ENCODE peak calls at places on chromosome 11, in five cellular contexts. K, W, E, O and X are unnamed samples.

GRCh38 chr11:67045314-67045713 is 11.3 kb upstream of the RHOD start:
- DNase-seq in O (peak; percentile 92), E (no peak), W (peak; percentile 95), K (no peak), X (no peak)

GRCh38 chr11:74257934-74258553 is 53.4 kb downstream of the P4HA3 start:
- DNase-seq in O (peak; percentile 49), E (no peak), W (peak; percentile 82), K (peak; percentile 88), X (no peak)

GRCh38 chr11:1825039-1825740 is 9.6 kb upstream of the SYT8 start:
- DNase-seq in K (no peak), O (no peak), E (no peak), W (no peak), X (peak; percentile 80)

GRCh38 chr11:1844221-1845094 is 5.7 kb downstream of the TNNI2 start:
- DNase-seq in E (no peak), W (no peak), K (no peak), O (no peak), X (peak; percentile 85)

GRCh38 chr11:19947521-19948114 is 212.7 kb downstream of the DBX1 start:
- DNase-seq in O (no peak), E (no peak), K (no peak), W (no peak), X (no peak)

GRCh38 chr11:124518900-124519541 is 24.4 kb downstream of the OR8B12 start:
- DNase-seq in O (no peak), K (no peak), E (no peak), W (peak; percentile 7), X (no peak)

GRCh38 chr11:18191376-18191775 is 18.7 kb downstream of the MRGPRX4 start:
- DNase-seq in E (no peak), W (peak; percentile 2), O (no peak), K (no peak), X (no peak)

GRCh38 chr11:68266936-68267880 is 4.6 kb downstream of the C11orf24 start:
- DNase-seq in K (no peak), W (peak; percentile 17), O (no peak), E (no peak), X (no peak)

GRCh38 chr11:69115586-69116560 is 39.9 kb upstream of the SMIM38 start:
- DNase-seq in W (no peak), O (peak; percentile 22), K (no peak), E (no peak), X (peak; percentile 95)

GRCh38 chr11:126949066-126949945 is 51.3 kb downstream of the KIRREL3 start:
- DNase-seq in E (no peak), O (peak; percentile 94), K (no peak), W (peak; percentile 93), X (no peak)

GRCh38 chr11:124872280-124872679 is 7.0 kb downstream of the ROBO3 start:
- DNase-seq in E (no peak), W (no peak), O (no peak), K (peak; percentile 51), X (no peak)

GRCh38 chr11:101723371-101723770 is 139.6 kb upstream of the TRPC6 start:
- DNase-seq in W (no peak), K (no peak), E (no peak), O (no peak), X (no peak)

GRCh38 chr11:65112226-65112550 is 516 bp downstream of the TM7SF2 start:
- DNase-seq in W (no peak), O (no peak), E (no peak), K (peak; percentile 68), X (no peak)

GRCh38 chr11:36408476-36409136 is 101.5 kb downstream of the TRAF6 start:
- DNase-seq in W (no peak), K (no peak), O (no peak), E (no peak), X (no peak)

GRCh38 chr11:96001037-96001436 is 77.1 kb upstream of the MTMR2 start:
- DNase-seq in E (no peak), O (peak; percentile 65), K (peak; percentile 94), W (peak; percentile 92), X (peak; percentile 86)

GRCh38 chr11:108872781-108873291 is 208.0 kb downstream of the DDX10 start:
- DNase-seq in K (no peak), E (no peak), W (peak; percentile 15), O (no peak), X (no peak)

GRCh38 chr11:30016588-30017363 is at the start of gene KCNA4:
- DNase-seq in E (no peak), O (no peak), K (no peak), W (no peak), X (peak; percentile 56)
- TF ChIP-seq CTCF in E (no peak), O (no peak), K (no peak), W (no peak), X (no peak)

DNA sequence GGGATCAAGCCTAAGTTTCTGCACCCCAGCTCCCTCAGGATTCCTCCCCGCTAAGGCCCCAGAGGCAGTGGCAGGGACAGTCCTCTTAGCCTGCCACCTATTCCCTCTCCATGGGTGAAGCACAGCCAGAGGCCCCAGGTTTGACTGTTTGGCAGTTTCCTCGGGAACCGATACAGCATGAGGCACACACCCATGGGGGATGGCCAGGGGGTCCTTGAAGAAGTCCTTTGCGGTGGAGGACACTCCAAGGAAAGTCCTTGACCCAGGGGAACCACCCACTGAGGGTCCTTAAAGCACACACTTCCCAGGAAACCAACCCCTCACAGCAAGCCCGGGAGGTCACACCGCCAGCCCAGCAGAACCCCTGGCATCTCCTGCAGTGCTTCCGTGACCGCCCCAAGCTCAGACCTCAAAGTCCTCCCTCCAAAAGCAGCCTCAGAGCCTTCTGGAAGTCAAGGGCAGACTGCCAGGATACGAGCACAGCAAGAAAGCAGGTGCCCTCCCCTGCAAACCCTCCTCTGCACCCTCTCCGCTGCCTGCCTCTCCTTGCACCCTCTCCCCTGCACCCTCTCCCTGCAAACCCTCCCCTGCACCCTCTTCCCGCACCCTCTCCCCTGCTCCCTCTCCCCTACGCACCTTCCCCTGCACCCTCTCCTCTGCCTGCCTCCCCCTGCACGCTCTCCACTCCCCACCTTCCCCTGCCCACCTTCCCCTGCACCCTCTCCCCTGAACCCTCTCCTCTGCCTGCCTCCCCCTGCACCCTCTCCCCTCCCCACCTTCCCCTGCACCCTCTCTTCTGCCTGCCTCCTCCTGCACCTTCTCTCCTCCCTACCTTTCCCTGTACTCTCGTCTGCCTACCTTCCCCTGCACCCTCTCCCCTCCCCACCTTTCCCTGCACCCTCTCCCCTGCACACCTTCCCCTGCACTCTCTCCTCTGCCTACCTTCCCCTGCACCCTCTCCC is 1.4 kb downstream of the SIGIRR start:
- DNase-seq in W (no peak), K (no peak), E (no peak), O (no peak), X (peak; percentile 59)
- H3K4me3 ChIP-seq in W (no peak overlapping the region), K (no peak overlapping the region), E (peak overlapping the region; percentile 29), O (no peak overlapping the region), X (no peak overlapping the region)

GRCh38 chr11:112694244-112694643 is 267.0 kb upstream of the NCAM1 start:
- DNase-seq in O (no peak), K (no peak), E (no peak), W (no peak), X (no peak)

GRCh38 chr11:112697371-112697770 is 263.8 kb upstream of the NCAM1 start:
- DNase-seq in W (no peak), O (no peak), K (no peak), E (no peak), X (no peak)

GRCh38 chr11:112694813-112695212 is 266.4 kb upstream of the NCAM1 start:
- DNase-seq in O (no peak), E (no peak), W (no peak), K (no peak), X (no peak)

GRCh38 chr11:112693781-112694180 is 267.4 kb upstream of the NCAM1 start:
- DNase-seq in K (no peak), O (no peak), E (no peak), W (no peak), X (no peak)

DNA sequence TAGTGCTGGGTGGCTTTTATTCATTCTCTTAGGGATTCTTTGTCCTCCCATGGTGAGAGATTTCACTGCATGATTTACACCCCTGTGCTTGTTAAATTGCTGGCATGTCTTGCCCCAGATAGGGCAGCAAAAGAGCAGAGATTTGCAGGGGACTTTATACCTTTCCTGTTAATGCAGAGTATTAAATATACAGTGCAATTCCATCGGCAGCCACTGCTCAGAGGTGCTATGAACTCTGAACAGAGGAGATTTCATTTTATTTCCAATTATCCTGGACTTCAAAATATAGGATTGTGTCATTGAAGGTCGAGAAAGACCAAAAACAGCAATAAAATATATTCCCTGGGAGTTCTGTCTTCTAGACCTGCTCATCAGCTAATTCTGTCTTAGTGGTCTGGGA is 263.4 kb upstream of the NCAM1 start:
- DNase-seq in W (no peak), K (no peak), O (no peak), E (no peak), X (no peak)
- TF ChIP-seq CTCF in W (no peak), K (no peak), O (no peak), E (peak; percentile 17), X (no peak)

DNA sequence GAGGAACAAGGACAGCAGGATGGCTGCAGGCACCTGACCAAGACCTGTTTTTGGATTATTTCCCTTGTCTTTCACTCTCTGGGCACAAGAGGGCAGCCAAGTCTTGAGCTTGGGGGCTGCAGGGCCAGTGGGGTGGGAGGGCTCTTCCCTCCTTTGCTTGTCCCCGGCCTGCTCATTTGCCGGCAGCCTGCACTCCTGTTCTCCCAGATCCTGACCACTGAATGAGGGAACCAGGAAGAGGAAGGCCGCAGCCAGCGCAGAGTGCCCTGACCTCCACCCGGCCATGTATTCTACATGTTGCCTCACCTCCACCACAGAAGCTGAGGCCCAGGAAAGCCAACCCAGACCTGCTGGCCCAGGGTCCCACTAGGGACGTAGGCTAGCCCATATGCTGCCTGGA is 15.5 kb upstream of the NNMT start:
- DNase-seq in E (no peak), W (peak; percentile 85), K (peak; percentile 82), O (peak; percentile 86), X (peak; percentile 89)
- H3K4me3 ChIP-seq in E (no peak overlapping the region), W (no peak overlapping the region), K (no peak overlapping the region), O (no peak overlapping the region), X (no peak overlapping the region)

GRCh38 chr11:33835143-33835878 is 56.6 kb downstream of the LMO2 start:
- DNase-seq in W (peak; percentile 76), O (peak; percentile 74), K (no peak), E (no peak), X (no peak)
- TF ChIP-seq CTCF in W (peak; percentile 51), O (peak; percentile 19), K (peak; percentile 17), E (peak; percentile 49), X (peak; percentile 10)

GRCh38 chr11:59185412-59185811 is 13.5 kb downstream of the DTX4 start:
- DNase-seq in O (no peak), E (no peak), K (no peak), W (no peak), X (no peak)
- H3K4me3 ChIP-seq in O (no peak overlapping the region), E (no peak overlapping the region), K (no peak overlapping the region), W (no peak overlapping the region), X (no peak overlapping the region)